ENCODE peak calls at places on chromosome 2, in nine cellular contexts. One of them, this sample, is unnamed.

GRCh38 chr2:237421542-237422047 is 7.6 kb upstream of the COL6A3 start:
- DNase-seq in A549: peak
- DNase-seq in endodermal cell: peak
- DNase-seq in fibroblast of mammary gland: peak
- DNase-seq in choroid plexus epithelial cell: peak
- DNase-seq in nephron progenitor cell: peak
- DNase-seq in kidney: peak
- DNase-seq in fibroblast of pulmonary artery: peak
- DNase-seq in pancreas: peak
- DNase-seq in this sample: peak

GRCh38 chr2:183063083-183063482 is 15.5 kb upstream of the DUSP19 start:
- DNase-seq in A549: peak
- DNase-seq in endodermal cell: no peak
- DNase-seq in fibroblast of mammary gland: peak
- DNase-seq in choroid plexus epithelial cell: peak
- DNase-seq in nephron progenitor cell: no peak
- DNase-seq in kidney: no peak
- DNase-seq in fibroblast of pulmonary artery: peak
- DNase-seq in pancreas: no peak
- DNase-seq in this sample: no peak

GRCh38 chr2:69013123-69013836 is at the start of gene ANTXR1:
- DNase-seq in A549: peak
- DNase-seq in endodermal cell: peak
- DNase-seq in fibroblast of mammary gland: peak
- DNase-seq in choroid plexus epithelial cell: peak
- DNase-seq in nephron progenitor cell: peak
- DNase-seq in kidney: peak
- DNase-seq in fibroblast of pulmonary artery: peak
- DNase-seq in pancreas: peak
- DNase-seq in this sample: peak

GRCh38 chr2:236744316-236745105 is 174.9 kb downstream of the ACKR3 start:
- DNase-seq in A549: no peak
- DNase-seq in endodermal cell: no peak
- DNase-seq in fibroblast of mammary gland: peak
- DNase-seq in choroid plexus epithelial cell: peak
- DNase-seq in nephron progenitor cell: no peak
- DNase-seq in kidney: no peak
- DNase-seq in fibroblast of pulmonary artery: peak
- DNase-seq in pancreas: no peak
- DNase-seq in this sample: no peak

GRCh38 chr2:128313076-128313836 is 5.4 kb downstream of the HS6ST1 start:
- DNase-seq in A549: peak
- DNase-seq in endodermal cell: peak
- DNase-seq in fibroblast of mammary gland: peak
- DNase-seq in choroid plexus epithelial cell: no peak
- DNase-seq in nephron progenitor cell: no peak
- DNase-seq in kidney: peak
- DNase-seq in fibroblast of pulmonary artery: peak
- DNase-seq in pancreas: no peak
- DNase-seq in this sample: peak

GRCh38 chr2:65553504-65554074 is 121.2 kb upstream of the SPRED2 start:
- DNase-seq in A549: no peak
- DNase-seq in endodermal cell: no peak
- DNase-seq in fibroblast of mammary gland: no peak
- DNase-seq in choroid plexus epithelial cell: no peak
- DNase-seq in nephron progenitor cell: no peak
- DNase-seq in kidney: no peak
- DNase-seq in fibroblast of pulmonary artery: no peak
- DNase-seq in pancreas: no peak
- DNase-seq in this sample: no peak

GRCh38 chr2:67340118-67341011 is 56.8 kb upstream of the ETAA1 start:
- DNase-seq in A549: no peak
- DNase-seq in endodermal cell: no peak
- DNase-seq in fibroblast of mammary gland: no peak
- DNase-seq in choroid plexus epithelial cell: no peak
- DNase-seq in nephron progenitor cell: no peak
- DNase-seq in kidney: no peak
- DNase-seq in fibroblast of pulmonary artery: no peak
- DNase-seq in pancreas: no peak
- DNase-seq in this sample: peak

GRCh38 chr2:230658877-230659652 is 53.6 kb upstream of the CAB39 start:
- DNase-seq in A549: no peak
- DNase-seq in endodermal cell: no peak
- DNase-seq in fibroblast of mammary gland: no peak
- DNase-seq in choroid plexus epithelial cell: no peak
- DNase-seq in nephron progenitor cell: no peak
- DNase-seq in kidney: no peak
- DNase-seq in fibroblast of pulmonary artery: no peak
- DNase-seq in pancreas: no peak
- DNase-seq in this sample: no peak

GRCh38 chr2:214325404-214325803 is 85.5 kb upstream of the VWC2L start:
- DNase-seq in A549: no peak
- DNase-seq in endodermal cell: no peak
- DNase-seq in fibroblast of mammary gland: no peak
- DNase-seq in choroid plexus epithelial cell: no peak
- DNase-seq in nephron progenitor cell: no peak
- DNase-seq in kidney: no peak
- DNase-seq in fibroblast of pulmonary artery: no peak
- DNase-seq in pancreas: no peak
- DNase-seq in this sample: no peak

GRCh38 chr2:101173707-101174295 is 22.6 kb upstream of the TBC1D8 start:
- DNase-seq in A549: no peak
- DNase-seq in endodermal cell: no peak
- DNase-seq in fibroblast of mammary gland: no peak
- DNase-seq in choroid plexus epithelial cell: no peak
- DNase-seq in nephron progenitor cell: no peak
- DNase-seq in kidney: no peak
- DNase-seq in fibroblast of pulmonary artery: no peak
- DNase-seq in pancreas: peak
- DNase-seq in this sample: no peak

GRCh38 chr2:70956141-70956540 is 20.4 kb downstream of the ATP6V1B1 start:
- DNase-seq in A549: no peak
- DNase-seq in endodermal cell: no peak
- DNase-seq in fibroblast of mammary gland: no peak
- DNase-seq in choroid plexus epithelial cell: no peak
- DNase-seq in nephron progenitor cell: no peak
- DNase-seq in kidney: no peak
- DNase-seq in fibroblast of pulmonary artery: no peak
- DNase-seq in pancreas: no peak
- DNase-seq in this sample: no peak

GRCh38 chr2:121010998-121011397 is 274.0 kb downstream of the TFCP2L1 start:
- DNase-seq in A549: no peak
- DNase-seq in endodermal cell: no peak
- DNase-seq in fibroblast of mammary gland: no peak
- DNase-seq in choroid plexus epithelial cell: no peak
- DNase-seq in nephron progenitor cell: no peak
- DNase-seq in kidney: no peak
- DNase-seq in fibroblast of pulmonary artery: no peak
- DNase-seq in pancreas: no peak
- DNase-seq in this sample: no peak

GRCh38 chr2:121006783-121007489 is 271.3 kb downstream of the GLI2 start:
- DNase-seq in A549: no peak
- DNase-seq in endodermal cell: peak
- DNase-seq in fibroblast of mammary gland: no peak
- DNase-seq in choroid plexus epithelial cell: no peak
- DNase-seq in nephron progenitor cell: no peak
- DNase-seq in kidney: no peak
- DNase-seq in fibroblast of pulmonary artery: no peak
- DNase-seq in pancreas: no peak
- DNase-seq in this sample: no peak

GRCh38 chr2:121007490-121007853 is 271.8 kb downstream of the GLI2 start:
- DNase-seq in A549: no peak
- DNase-seq in endodermal cell: no peak
- DNase-seq in fibroblast of mammary gland: no peak
- DNase-seq in choroid plexus epithelial cell: no peak
- DNase-seq in nephron progenitor cell: no peak
- DNase-seq in kidney: no peak
- DNase-seq in fibroblast of pulmonary artery: no peak
- DNase-seq in pancreas: no peak
- DNase-seq in this sample: no peak

GRCh38 chr2:121005512-121005911 is 269.8 kb downstream of the GLI2 start:
- DNase-seq in A549: no peak
- DNase-seq in endodermal cell: peak
- DNase-seq in fibroblast of mammary gland: no peak
- DNase-seq in choroid plexus epithelial cell: no peak
- DNase-seq in nephron progenitor cell: no peak
- DNase-seq in kidney: no peak
- DNase-seq in fibroblast of pulmonary artery: no peak
- DNase-seq in pancreas: no peak
- DNase-seq in this sample: no peak

DNA sequence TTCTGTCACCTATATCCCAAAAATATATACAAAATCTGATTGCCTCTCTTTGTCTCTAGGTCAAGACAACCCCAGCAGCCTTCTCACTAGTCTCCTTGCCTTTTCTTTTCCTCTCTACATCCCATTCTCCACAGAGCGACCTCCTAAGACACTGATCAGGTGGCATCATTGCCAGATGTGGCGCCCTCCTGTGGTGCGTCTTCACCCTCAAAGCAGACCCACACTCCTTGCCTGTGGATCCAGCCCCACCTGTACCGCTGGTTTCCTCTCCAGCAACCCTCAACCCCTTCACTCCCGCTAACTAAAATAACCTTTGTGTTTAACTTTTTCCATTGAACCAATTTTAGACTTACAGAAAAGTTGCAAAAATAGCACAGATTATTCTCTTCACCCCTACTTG is 273.3 kb downstream of the GLI2 start:
- DNase-seq in A549: no peak
- DNase-seq in endodermal cell: peak
- DNase-seq in fibroblast of mammary gland: peak
- DNase-seq in choroid plexus epithelial cell: peak
- DNase-seq in nephron progenitor cell: no peak
- DNase-seq in kidney: no peak
- DNase-seq in fibroblast of pulmonary artery: no peak
- DNase-seq in pancreas: no peak
- DNase-seq in this sample: peak
- TF ChIP-seq CTCF in A549: peak
- TF ChIP-seq CTCF in endodermal cell: peak
- TF ChIP-seq CTCF in fibroblast of mammary gland: peak
- TF ChIP-seq CTCF in choroid plexus epithelial cell: peak
- TF ChIP-seq CTCF in nephron progenitor cell: no peak
- TF ChIP-seq CTCF in kidney: no peak
- TF ChIP-seq CTCF in fibroblast of pulmonary artery: peak
- TF ChIP-seq CTCF in pancreas: no peak
- TF ChIP-seq CTCF in this sample: peak

GRCh38 chr2:9877726-9878125 is 34.5 kb downstream of the TAF1B start:
- DNase-seq in A549: no peak
- DNase-seq in endodermal cell: no peak
- DNase-seq in fibroblast of mammary gland: no peak
- DNase-seq in choroid plexus epithelial cell: no peak
- DNase-seq in nephron progenitor cell: no peak
- DNase-seq in kidney: no peak
- DNase-seq in fibroblast of pulmonary artery: no peak
- DNase-seq in pancreas: no peak
- DNase-seq in this sample: no peak
- TF ChIP-seq CTCF in A549: no peak
- TF ChIP-seq CTCF in endodermal cell: no peak
- TF ChIP-seq CTCF in fibroblast of mammary gland: no peak
- TF ChIP-seq CTCF in choroid plexus epithelial cell: no peak
- TF ChIP-seq CTCF in nephron progenitor cell: no peak
- TF ChIP-seq CTCF in kidney: no peak
- TF ChIP-seq CTCF in fibroblast of pulmonary artery: no peak
- TF ChIP-seq CTCF in pancreas: no peak
- TF ChIP-seq CTCF in this sample: no peak

GRCh38 chr2:45498661-45499550 is 112.2 kb downstream of the SRBD1 start:
- DNase-seq in A549: no peak
- DNase-seq in endodermal cell: no peak
- DNase-seq in fibroblast of mammary gland: no peak
- DNase-seq in choroid plexus epithelial cell: no peak
- DNase-seq in nephron progenitor cell: no peak
- DNase-seq in kidney: no peak
- DNase-seq in fibroblast of pulmonary artery: no peak
- DNase-seq in pancreas: no peak
- DNase-seq in this sample: no peak

GRCh38 chr2:45494275-45494977 is 116.6 kb downstream of the SRBD1 start:
- DNase-seq in A549: peak
- DNase-seq in endodermal cell: no peak
- DNase-seq in fibroblast of mammary gland: peak
- DNase-seq in choroid plexus epithelial cell: peak
- DNase-seq in nephron progenitor cell: peak
- DNase-seq in kidney: no peak
- DNase-seq in fibroblast of pulmonary artery: peak
- DNase-seq in pancreas: peak
- DNase-seq in this sample: no peak

GRCh38 chr2:45496869-45497268 is 114.2 kb downstream of the SRBD1 start:
- DNase-seq in A549: no peak
- DNase-seq in endodermal cell: no peak
- DNase-seq in fibroblast of mammary gland: no peak
- DNase-seq in choroid plexus epithelial cell: peak
- DNase-seq in nephron progenitor cell: no peak
- DNase-seq in kidney: no peak
- DNase-seq in fibroblast of pulmonary artery: no peak
- DNase-seq in pancreas: no peak
- DNase-seq in this sample: no peak

GRCh38 chr2:45497355-45497754 is 113.7 kb downstream of the SRBD1 start:
- DNase-seq in A549: no peak
- DNase-seq in endodermal cell: no peak
- DNase-seq in fibroblast of mammary gland: peak
- DNase-seq in choroid plexus epithelial cell: peak
- DNase-seq in nephron progenitor cell: no peak
- DNase-seq in kidney: no peak
- DNase-seq in fibroblast of pulmonary artery: peak
- DNase-seq in pancreas: no peak
- DNase-seq in this sample: no peak

DNA sequence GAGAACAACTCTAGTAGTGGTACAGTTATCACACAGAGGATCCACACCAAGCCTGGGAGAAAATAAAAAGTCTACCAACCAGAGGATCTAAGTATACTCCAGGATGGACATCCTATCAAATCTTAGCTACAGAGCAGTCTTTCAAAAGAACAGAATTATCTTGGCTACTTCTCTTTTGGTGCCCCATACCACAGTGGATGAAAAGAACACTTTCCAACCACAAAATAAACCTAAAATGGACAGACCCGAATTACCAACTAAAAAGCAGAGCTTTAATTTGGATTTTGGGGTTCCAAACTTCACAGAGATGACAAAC is 116.1 kb downstream of the SRBD1 start:
- DNase-seq in A549: no peak
- DNase-seq in endodermal cell: no peak
- DNase-seq in fibroblast of mammary gland: no peak
- DNase-seq in choroid plexus epithelial cell: no peak
- DNase-seq in nephron progenitor cell: no peak
- DNase-seq in kidney: no peak
- DNase-seq in fibroblast of pulmonary artery: no peak
- DNase-seq in pancreas: no peak
- DNase-seq in this sample: no peak
- TF ChIP-seq CTCF in A549: no peak
- TF ChIP-seq CTCF in endodermal cell: no peak
- TF ChIP-seq CTCF in fibroblast of mammary gland: no peak
- TF ChIP-seq CTCF in choroid plexus epithelial cell: no peak
- TF ChIP-seq CTCF in nephron progenitor cell: no peak
- TF ChIP-seq CTCF in kidney: no peak
- TF ChIP-seq CTCF in fibroblast of pulmonary artery: no peak
- TF ChIP-seq CTCF in pancreas: no peak
- TF ChIP-seq CTCF in this sample: peak

GRCh38 chr2:142170847-142171246 is 40.0 kb upstream of the LRP1B start:
- DNase-seq in A549: no peak
- DNase-seq in endodermal cell: no peak
- DNase-seq in fibroblast of mammary gland: no peak
- DNase-seq in choroid plexus epithelial cell: no peak
- DNase-seq in nephron progenitor cell: no peak
- DNase-seq in kidney: no peak
- DNase-seq in fibroblast of pulmonary artery: no peak
- DNase-seq in pancreas: no peak
- DNase-seq in this sample: no peak

GRCh38 chr2:142165790-142166189 is 35.0 kb upstream of the LRP1B start:
- DNase-seq in A549: peak
- DNase-seq in endodermal cell: peak
- DNase-seq in fibroblast of mammary gland: peak
- DNase-seq in choroid plexus epithelial cell: peak
- DNase-seq in nephron progenitor cell: no peak
- DNase-seq in kidney: no peak
- DNase-seq in fibroblast of pulmonary artery: peak
- DNase-seq in pancreas: no peak
- DNase-seq in this sample: peak
- TF ChIP-seq CTCF in A549: peak
- TF ChIP-seq CTCF in endodermal cell: peak
- TF ChIP-seq CTCF in fibroblast of mammary gland: peak
- TF ChIP-seq CTCF in choroid plexus epithelial cell: peak
- TF ChIP-seq CTCF in nephron progenitor cell: peak
- TF ChIP-seq CTCF in kidney: peak
- TF ChIP-seq CTCF in fibroblast of pulmonary artery: peak
- TF ChIP-seq CTCF in pancreas: no peak
- TF ChIP-seq CTCF in this sample: peak